ENCODE peak calls at places on chromosome 11, in four cellular contexts. U is K562, A is HepG2, C is GM12878. K is an unnamed sample.

GRCh38 chr11:66268953-66269906 is 791 bp downstream of the RAB1B start:
- DNase-seq in U (peak; percentile 67), A (peak; percentile 58), C (no peak), K (peak; percentile 45)

GRCh38 chr11:8962827-8963226 is 1.4 kb downstream of the TMEM9B start:
- DNase-seq in U (peak; percentile 39), A (no peak), C (no peak), K (no peak)

GRCh38 chr11:64306563-64306875 is 1.2 kb downstream of the ESRRA start:
- DNase-seq in U (no peak), A (no peak), C (no peak), K (no peak)

GRCh38 chr11:68591719-68592118 is 92.6 kb upstream of the GAL start:
- DNase-seq in U (no peak), A (no peak), C (no peak), K (no peak)

GRCh38 chr11:108914211-108914610 is 249.3 kb downstream of the DDX10 start:
- DNase-seq in U (no peak), A (no peak), C (no peak), K (no peak)

GRCh38 chr11:96215094-96215782 is 127.8 kb downstream of the MAML2 start:
- DNase-seq in U (no peak), A (no peak), C (peak; percentile 72), K (no peak)

GRCh38 chr11:74948546-74948897 is 369 bp downstream of the XRRA1 start:
- DNase-seq in U (no peak), A (peak; percentile 22), C (no peak), K (peak; percentile 4)

GRCh38 chr11:100830295-100830694 is 143.2 kb downstream of the ARHGAP42 start:
- DNase-seq in U (no peak), A (no peak), C (no peak), K (no peak)

GRCh38 chr11:11895672-11896071 is 53.9 kb downstream of the USP47 start:
- DNase-seq in U (no peak), A (no peak), C (no peak), K (no peak)

GRCh38 chr11:61108847-61109585 is 6.7 kb downstream of the CD5 start:
- DNase-seq in U (no peak), A (no peak), C (no peak), K (no peak)

GRCh38 chr11:93741882-93742226 is 382 bp downstream of the C11orf54 start:
- DNase-seq in U (peak; percentile 40), A (peak; percentile 95), C (no peak), K (peak; percentile 75)

GRCh38 chr11:2071748-2072385 is 67.3 kb downstream of the IGF2 start:
- DNase-seq in U (no peak), A (no peak), C (no peak), K (no peak)

GRCh38 chr11:2072551-2073261 is 66.5 kb downstream of the IGF2 start:
- DNase-seq in U (no peak), A (no peak), C (no peak), K (no peak)

GRCh38 chr11:2077061-2077802 is 62.0 kb downstream of the IGF2 start:
- DNase-seq in U (no peak), A (peak; percentile 55), C (no peak), K (peak; percentile 88)

GRCh38 chr11:2074266-2074825 is 64.8 kb downstream of the IGF2 start:
- DNase-seq in U (peak; percentile 67), A (no peak), C (no peak), K (no peak)

GRCh38 chr11:2076441-2076840 is 62.7 kb downstream of the IGF2 start:
- DNase-seq in U (no peak), A (no peak), C (no peak), K (no peak)
- TF ChIP-seq MYC in U (no peak), A (no peak), C (no peak), K (no peak)

DNA sequence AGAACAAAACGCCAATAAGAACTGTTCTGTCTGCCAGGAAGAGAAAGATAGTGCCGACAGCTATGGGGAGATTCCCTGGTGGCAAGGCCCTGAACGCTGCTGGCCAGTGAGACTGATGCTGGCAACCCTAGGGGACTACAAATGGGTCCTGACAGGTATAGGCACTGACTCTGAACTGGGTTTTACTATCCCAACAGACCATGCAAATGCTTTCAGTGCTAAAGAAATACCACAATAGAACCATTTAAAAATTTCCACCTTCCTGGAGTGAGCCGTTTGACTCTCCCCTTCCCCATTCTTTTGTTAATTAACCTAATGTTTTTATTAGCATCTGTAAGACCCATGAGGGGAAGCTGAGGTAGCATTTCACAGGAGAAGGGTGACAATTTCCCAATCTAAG is 25.7 kb downstream of the USP28 start:
- DNase-seq in U (no peak), A (no peak), C (no peak), K (no peak)
- TF ChIP-seq EP300 in U (no peak), A (no peak), C (no peak), K (no peak)

GRCh38 chr11:118535261-118535660 is 4.3 kb downstream of the TMEM25 start:
- DNase-seq in U (no peak), A (no peak), C (no peak), K (no peak)

GRCh38 chr11:118532091-118532490 is 1.1 kb downstream of the TMEM25 start:
- DNase-seq in U (no peak), A (no peak), C (no peak), K (no peak)

GRCh38 chr11:118532852-118533768 is 2.1 kb downstream of the TMEM25 start:
- DNase-seq in U (no peak), A (no peak), C (no peak), K (no peak)

GRCh38 chr11:118531597-118532084 is 649 bp downstream of the TMEM25 start:
- DNase-seq in U (no peak), A (peak; percentile 12), C (no peak), K (no peak)

GRCh38 chr11:118533769-118534729 is 3.1 kb downstream of the TMEM25 start:
- DNase-seq in U (no peak), A (peak; percentile 45), C (no peak), K (no peak)
- TF ChIP-seq MYC in U (no peak), A (no peak), C (no peak), K (no peak)

DNA sequence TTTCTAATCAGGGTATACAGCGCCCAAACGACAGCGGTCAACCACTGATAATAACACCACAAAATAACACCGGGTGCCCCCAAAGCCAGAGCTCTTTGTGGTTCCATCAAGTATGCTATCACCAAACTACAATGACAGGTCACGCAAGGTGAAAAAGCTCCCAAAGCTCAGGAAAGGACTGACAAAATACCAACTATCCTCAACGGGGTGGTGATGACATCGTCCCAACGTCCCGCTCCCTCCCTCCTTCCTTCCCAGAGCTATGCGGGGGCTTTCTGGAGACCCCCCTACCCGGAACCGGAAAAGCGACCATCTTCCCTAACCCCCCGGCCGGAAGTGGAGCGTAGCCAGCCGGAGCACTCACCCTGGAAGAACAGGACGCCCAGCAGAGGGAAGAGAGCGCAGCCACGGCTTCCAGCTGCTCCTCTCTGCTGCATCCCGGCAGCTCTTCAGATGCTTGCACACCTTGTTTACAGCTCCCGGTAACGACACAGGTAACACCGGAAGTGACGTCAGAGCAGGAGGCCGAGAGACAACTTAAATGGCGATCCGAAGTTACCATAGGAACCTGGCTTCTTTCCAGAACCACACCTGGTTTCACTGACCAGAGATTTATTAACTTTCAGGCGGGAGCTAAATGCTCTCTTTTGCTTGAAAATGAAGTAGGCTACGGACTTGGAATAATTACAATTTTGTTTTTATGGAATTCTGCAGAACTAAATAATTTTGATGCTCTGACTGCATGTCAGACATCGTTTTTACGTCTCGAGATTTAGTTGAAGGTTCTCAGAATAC is at the start of gene MPZL3:
- DNase-seq in U (peak; percentile 80), A (peak; percentile 91), C (peak; percentile 85), K (peak; percentile 57)
- TF ChIP-seq EP300 in U (no peak), A (no peak), C (no peak), K (no peak)